ENCODE peak calls at places on chromosomes 1 and 21, in six cellular contexts. K, J, L, H, A and E are unnamed samples. For H3K4me1, the result is how much of the 10 kb centered on the place peaks cover.

GRCh38 chr1:168342572-168343280 is 62.0 kb downstream of the TBX19 start:
- DNase-seq in A (peak), H (peak), J (peak), L (peak), K (peak), E (peak)

GRCh38 chr1:211732276-211732571 is 56.8 kb upstream of the NEK2 start:
- DNase-seq in L (no peak), H (no peak), A (no peak), J (no peak), K (no peak), E (no peak)

GRCh38 chr1:227918083-227918700 is 29.5 kb downstream of the WNT9A start:
- DNase-seq in H (no peak), L (no peak), A (no peak), K (no peak), J (no peak), E (no peak)

GRCh38 chr1:235867903-235868469 is 1.3 kb upstream of the LYST start:
- DNase-seq in K (peak), L (no peak), H (no peak), J (no peak), A (no peak), E (peak)

GRCh38 chr1:109185990-109186703 is 27.6 kb upstream of the SARS1 start:
- DNase-seq in H (no peak), J (no peak), A (no peak), L (no peak), K (no peak), E (no peak)

GRCh38 chr1:55063562-55063942 is 24.2 kb downstream of the PCSK9 start:
- DNase-seq in K (no peak), J (no peak), L (no peak), H (no peak), A (no peak), E (no peak)

GRCh38 chr1:58755468-58755872 is 28.4 kb downstream of the JUN start:
- DNase-seq in H (peak), J (peak), L (no peak), A (peak), K (no peak), E (peak)

GRCh38 chr1:212873518-212873917 is 15.4 kb downstream of the FLVCR1 start:
- DNase-seq in A (no peak), L (no peak), H (no peak), K (no peak), J (no peak), E (no peak)

GRCh38 chr1:1197551-1198422 is 8.6 kb downstream of the TNFRSF18 start:
- DNase-seq in K (no peak), A (no peak), J (no peak), H (no peak), L (no peak), E (no peak)

GRCh38 chr1:2050793-2051682 is 827 bp downstream of the PRKCZ start:
- DNase-seq in L (peak), K (no peak), H (peak), A (peak), J (no peak), E (no peak)

GRCh38 chr1:209051598-209051997 is 531.9 kb upstream of the CAMK1G start:
- DNase-seq in K (no peak), L (no peak), A (no peak), J (no peak), H (peak), E (no peak)

GRCh38 chr1:58824753-58825389 is 41.0 kb upstream of the JUN start:
- DNase-seq in K (no peak), L (no peak), A (no peak), H (no peak), J (no peak), E (no peak)

GRCh38 chr21:45574081-45574501 is 31.9 kb upstream of the SLC19A1 start:
- DNase-seq in J (no peak), K (no peak), A (no peak), L (no peak), H (no peak), E (no peak)

GRCh38 chr1:168099314-168099920 is 37.3 kb downstream of the GPR161 start:
- DNase-seq in K (no peak), H (no peak), L (no peak), J (no peak), A (no peak), E (no peak)

GRCh38 chr1:27301582-27302199 is 20.3 kb upstream of the TMEM222 start:
- DNase-seq in H (no peak), J (no peak), L (no peak), K (no peak), A (no peak), E (no peak)

GRCh38 chr1:14791611-14792010 is 193.1 kb downstream of the KAZN start:
- DNase-seq in L (no peak), H (no peak), A (no peak), K (no peak), J (peak), E (no peak)

GRCh38 chr1:40090652-40091355 is 6.2 kb downstream of the PPT1 start:
- DNase-seq in H (no peak), K (no peak), A (no peak), J (no peak), L (no peak), E (no peak)

GRCh38 chr1:24888971-24889670 is 41.0 kb downstream of the RUNX3 start:
- DNase-seq in L (no peak), K (no peak), H (peak), J (no peak), A (no peak), E (no peak)

GRCh38 chr21:29771491-29772066 is 168.2 kb downstream of the GRIK1 start:
- DNase-seq in H (peak), K (no peak), J (no peak), A (no peak), L (no peak), E (no peak)

GRCh38 chr21:26095131-26095530 is 75.4 kb downstream of the APP start:
- DNase-seq in A (no peak), J (no peak), H (peak), L (no peak), K (no peak), E (no peak)

GRCh38 chr1:206797534-206798383 is 25.5 kb upstream of the IL10 start:
- DNase-seq in J (no peak), A (peak), K (no peak), L (peak), H (no peak), E (peak)

GRCh38 chr1:21911205-21912001 is 25.7 kb downstream of the HSPG2 start:
- DNase-seq in J (peak), K (no peak), L (no peak), H (no peak), A (peak), E (no peak)

GRCh38 chr1:31679091-31679490 is 24.7 kb downstream of the COL16A1 start:
- DNase-seq in J (no peak), L (no peak), H (no peak), A (no peak), K (no peak), E (no peak)

GRCh38 chr1:186617860-186618780 is 62.1 kb downstream of the PTGS2 start:
- DNase-seq in H (peak), K (peak), L (no peak), J (no peak), A (no peak), E (peak)

GRCh38 chr1:23720256-23720995 is 22.8 kb upstream of the ELOA start:
- DNase-seq in K (no peak), L (no peak), A (no peak), H (peak), J (no peak), E (no peak)

DNA sequence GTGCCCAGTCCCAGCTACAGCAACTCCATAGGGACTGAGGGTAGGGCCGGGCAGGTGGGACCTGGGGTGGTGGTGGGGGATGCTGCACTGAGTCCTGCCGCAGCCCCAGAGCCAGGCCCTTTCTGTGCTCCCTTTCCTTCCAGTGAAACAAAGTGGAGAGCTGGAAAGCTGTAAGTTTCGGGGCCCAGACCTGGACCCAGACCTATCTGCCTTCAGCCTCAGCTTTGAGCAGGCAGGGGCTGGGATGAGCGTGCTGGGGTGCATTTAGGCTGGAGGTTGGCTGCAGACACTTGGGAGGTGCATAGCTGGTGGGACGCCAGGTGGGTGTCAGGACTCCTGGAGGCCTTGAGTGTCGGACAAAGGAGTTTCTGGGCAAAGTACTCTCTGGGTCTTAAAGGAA is 92.7 kb upstream of the C1orf174 start:
- DNase-seq in J (no peak), L (no peak), A (no peak), H (no peak), K (no peak), E (no peak)
- H3K27ac ChIP-seq in J (no peak), L (no peak), A (no peak), H (no peak), K (no peak), E (no peak)

DNA sequence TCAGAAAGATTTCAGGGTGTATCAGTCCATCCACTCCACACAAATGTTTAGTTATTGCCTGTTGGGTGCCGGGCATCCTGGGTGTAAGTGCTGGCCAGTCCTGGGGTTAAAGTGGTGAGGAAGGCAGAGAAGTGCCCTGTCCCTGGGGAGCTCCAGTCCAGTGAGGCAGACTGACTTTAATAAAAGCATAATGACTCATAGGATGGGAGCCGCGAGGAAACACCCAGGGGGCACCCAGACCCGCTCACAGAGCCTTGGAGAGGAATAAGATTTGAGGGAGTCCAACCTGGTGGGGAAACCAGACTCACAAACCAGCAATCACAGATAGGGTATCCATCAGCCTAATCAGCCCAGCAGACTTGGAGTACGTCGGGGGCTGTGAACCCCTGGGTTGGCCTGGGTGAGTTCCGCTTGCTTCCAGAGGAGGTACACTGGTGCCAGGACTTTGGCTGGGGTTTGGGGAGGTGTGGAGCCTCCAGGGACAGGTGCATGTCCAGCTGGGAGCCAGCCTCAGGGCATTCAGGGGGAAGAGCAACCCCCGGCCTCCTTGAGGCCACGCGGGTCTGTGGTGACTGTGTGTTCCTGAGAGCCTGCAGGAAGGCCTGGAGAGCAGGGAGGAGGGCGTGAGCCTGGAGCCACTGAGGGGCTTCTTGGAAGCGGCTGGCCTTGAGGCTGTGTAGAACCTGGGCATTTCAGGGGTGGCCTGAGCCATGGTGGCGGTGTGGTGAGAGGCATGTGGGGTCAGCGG is 3.7 kb downstream of the PEAR1 start:
- DNase-seq in K (no peak), L (no peak), A (no peak), J (no peak), H (peak), E (no peak)
- H3K4me1 ChIP-seq in K (under half), L (under half), A (under half), J (under half), H (under half), E (under half)

GRCh38 chr21:33027401-33028185 is 1.9 kb downstream of the OLIG2 start:
- DNase-seq in H (no peak), J (no peak), L (peak), K (no peak), A (no peak), E (no peak)

GRCh38 chr21:33029975-33030461 is 4.3 kb downstream of the OLIG2 start:
- DNase-seq in L (no peak), A (no peak), K (no peak), H (no peak), J (no peak), E (no peak)

GRCh38 chr21:33028271-33028670 is 2.5 kb downstream of the OLIG2 start:
- DNase-seq in A (no peak), H (no peak), J (no peak), K (no peak), L (no peak), E (no peak)

GRCh38 chr21:33029512-33029921 is 3.8 kb downstream of the OLIG2 start:
- DNase-seq in J (no peak), K (no peak), H (no peak), L (peak), A (no peak), E (no peak)

GRCh38 chr21:33028759-33029511 is 3.2 kb downstream of the OLIG2 start:
- DNase-seq in K (peak), L (peak), J (no peak), A (no peak), H (no peak), E (no peak)
- TF ChIP-seq EZH2 in K (no peak), L (peak), J (no peak), A (peak), H (no peak), E (no peak)

DNA sequence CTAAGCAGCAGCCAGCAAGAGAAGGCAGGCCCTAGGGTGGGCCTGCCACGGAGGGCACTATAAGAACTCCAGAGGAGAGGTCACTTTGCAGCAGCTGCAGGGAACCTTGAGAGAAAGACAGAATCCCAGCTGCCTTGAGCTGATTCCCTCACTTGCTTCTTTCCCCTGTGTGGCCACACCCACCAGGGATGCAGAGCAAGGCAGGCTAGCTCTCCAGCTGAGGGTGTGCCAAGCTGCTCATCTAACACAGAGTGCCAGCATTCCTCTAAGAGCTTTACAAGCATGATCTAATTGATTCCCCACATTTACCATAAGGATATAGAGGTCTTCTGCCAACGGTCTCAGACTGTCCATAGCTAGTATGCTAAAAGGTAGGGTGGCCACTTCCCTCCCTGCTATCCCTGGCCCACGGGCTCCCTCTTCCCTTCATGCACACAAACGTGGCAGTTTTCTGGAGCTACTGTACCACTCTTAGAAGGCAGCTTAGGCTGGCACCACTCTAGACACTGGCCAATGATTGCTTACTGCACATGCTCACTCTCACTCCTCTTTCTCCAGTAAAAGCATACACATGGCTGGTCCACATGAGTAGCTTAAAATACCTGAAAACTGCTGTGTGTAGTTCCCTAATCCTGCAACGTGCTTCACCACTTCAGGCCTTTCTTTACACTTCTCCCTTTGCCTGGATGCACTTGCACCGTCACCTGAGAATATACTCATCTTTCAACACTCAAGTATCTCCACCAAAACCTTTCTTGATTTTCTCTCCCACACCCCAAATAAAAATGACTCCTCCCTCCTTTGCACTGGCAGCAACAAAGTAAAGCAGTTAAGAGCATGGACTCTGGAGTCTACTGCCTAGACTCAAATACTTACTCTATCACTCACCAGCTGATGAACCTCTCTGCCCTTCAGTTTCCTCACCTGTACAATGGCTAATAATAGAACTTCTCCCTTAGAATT is 57.7 kb downstream of the DMAP1 start:
- DNase-seq in L (no peak), J (no peak), A (peak), H (no peak), K (no peak), E (no peak)
- H3K27ac ChIP-seq in L (no peak), J (no peak), A (peak), H (no peak), K (no peak), E (no peak)

GRCh38 chr1:42324398-42325013 is 10.5 kb downstream of the FOXJ3 start:
- DNase-seq in H (no peak), J (no peak), K (no peak), A (no peak), L (no peak), E (no peak)
- H3K4me1 ChIP-seq in H (under half), J (half or more), K (under half), A (under half), L (under half), E (under half)

GRCh38 chr1:245153645-245154428 is 948 bp upstream of the KIF26B start:
- DNase-seq in K (peak), J (no peak), H (peak), A (peak), L (peak), E (no peak)

GRCh38 chr1:245153081-245153644 is 1.6 kb upstream of the KIF26B start:
- DNase-seq in H (peak), J (peak), K (peak), L (peak), A (peak), E (peak)

GRCh38 chr1:245156041-245156735 is 1.4 kb downstream of the KIF26B start:
- DNase-seq in L (peak), A (peak), H (peak), K (peak), J (peak), E (peak)

GRCh38 chr1:245155186-245156040 is 628 bp downstream of the KIF26B start:
- DNase-seq in J (no peak), H (peak), K (no peak), L (peak), A (peak), E (no peak)

GRCh38 chr1:245154429-245155185 is at the start of gene KIF26B:
- DNase-seq in H (peak), A (peak), L (peak), K (peak), J (peak), E (peak)
- TF ChIP-seq EZH2 in H (no peak), A (no peak), L (peak), K (no peak), J (no peak), E (peak)